ENCODE peak calls at places on chromosomes 4 and X, in four cellular contexts. Z is uterus, S is tibial artery, H is GM04504. L is an unnamed sample.

GRCh38 chr4:155774033-155774432 is 15.2 kb downstream of the GUCY1B1 start:
- DNase-seq in S (no peak), H (no peak), Z (no peak), L (no peak)

GRCh38 chr4:3436798-3437581 is 4.8 kb upstream of the HGFAC start:
- DNase-seq in H (no peak), Z (no peak), S (peak), L (peak)

GRCh38 chrX:53681661-53682060 is 4.9 kb downstream of the HUWE1 start:
- DNase-seq in S (no peak), H (no peak), Z (no peak), L (no peak)

GRCh38 chr4:144645102-144645469 is 870 bp upstream of the HHIP start:
- DNase-seq in S (peak), H (no peak), Z (peak), L (no peak)

GRCh38 chr4:89215736-89216135 is 91.9 kb downstream of the GPRIN3 start:
- DNase-seq in H (no peak), S (no peak), Z (no peak), L (no peak)

GRCh38 chrX:118975831-118976598 is 1.6 kb downstream of the LONRF3 start:
- DNase-seq in Z (peak), H (no peak), S (peak), L (no peak)

GRCh38 chr4:179007758-179008157 is 1565.5 kb upstream of the AGA start:
- DNase-seq in H (no peak), Z (no peak), S (no peak), L (no peak)

GRCh38 chrX:119272882-119273806 is 37.1 kb downstream of the PGRMC1 start:
- DNase-seq in S (no peak), H (no peak), Z (no peak), L (no peak)

GRCh38 chr4:53767503-53767902 is 176.2 kb upstream of the LNX1 start:
- DNase-seq in Z (no peak), S (no peak), H (peak), L (peak)

GRCh38 chr4:73883306-73883705 is 14.1 kb downstream of the CXCL1 start:
- DNase-seq in H (no peak), S (no peak), Z (no peak), L (no peak)

GRCh38 chrX:4435905-4436304 is 722.5 kb upstream of the PRKX start:
- DNase-seq in S (no peak), Z (no peak), H (no peak), L (no peak)

GRCh38 chr4:110754726-110755125 is 131.8 kb upstream of the PITX2 start:
- DNase-seq in H (no peak), S (no peak), Z (no peak), L (no peak)

GRCh38 chrX:65745992-65746391 is 78.5 kb downstream of the MSN start:
- DNase-seq in H (no peak), S (no peak), Z (no peak), L (no peak)

L was measured in HFF-Myc.